ENCODE peak calls at places on chromosomes 11 and 22, in six cellular contexts. One of them, this sample, is unnamed.

GRCh38 chr11:33829430-33830141 is 55.3 kb upstream of the FBXO3 start:
- DNase-seq in uterus: peak; percentile 53
- DNase-seq in K562: peak; percentile 71
- DNase-seq in Peyer's patch: peak; percentile 72
- DNase-seq in adrenal gland: peak; percentile 68
- DNase-seq in heart left ventricle: no peak
- DNase-seq in this sample: no peak

GRCh38 chr11:45383229-45383628 is 97.1 kb upstream of the SYT13 start:
- DNase-seq in uterus: no peak
- DNase-seq in K562: no peak
- DNase-seq in Peyer's patch: no peak
- DNase-seq in adrenal gland: no peak
- DNase-seq in heart left ventricle: no peak
- DNase-seq in this sample: no peak

GRCh38 chr11:120224872-120225371 is 14.1 kb downstream of the OAF start:
- DNase-seq in uterus: no peak
- DNase-seq in K562: no peak
- DNase-seq in Peyer's patch: no peak
- DNase-seq in adrenal gland: no peak
- DNase-seq in heart left ventricle: peak; percentile 76
- DNase-seq in this sample: no peak

GRCh38 chr22:37999236-37999635 is 14.9 kb upstream of the SOX10 start:
- DNase-seq in uterus: no peak
- DNase-seq in K562: no peak
- DNase-seq in Peyer's patch: no peak
- DNase-seq in adrenal gland: no peak
- DNase-seq in heart left ventricle: no peak
- DNase-seq in this sample: no peak

GRCh38 chr11:68673291-68673930 is 10.9 kb upstream of the GAL start:
- DNase-seq in uterus: no peak
- DNase-seq in K562: no peak
- DNase-seq in Peyer's patch: no peak
- DNase-seq in adrenal gland: no peak
- DNase-seq in heart left ventricle: no peak
- DNase-seq in this sample: no peak

GRCh38 chr11:128455766-128456165 is 131.6 kb downstream of the ETS1 start:
- DNase-seq in uterus: no peak
- DNase-seq in K562: no peak
- DNase-seq in Peyer's patch: no peak
- DNase-seq in adrenal gland: no peak
- DNase-seq in heart left ventricle: no peak
- DNase-seq in this sample: no peak

GRCh38 chr22:44497218-44497903 is 672 bp downstream of the RTL6 start:
- DNase-seq in uterus: no peak
- DNase-seq in K562: peak; percentile 5
- DNase-seq in Peyer's patch: no peak
- DNase-seq in adrenal gland: peak; percentile 69
- DNase-seq in heart left ventricle: peak; percentile 64
- DNase-seq in this sample: peak; percentile 29

GRCh38 chr11:34449013-34449412 is 10.3 kb downstream of the CAT start:
- DNase-seq in uterus: no peak
- DNase-seq in K562: no peak
- DNase-seq in Peyer's patch: no peak
- DNase-seq in adrenal gland: no peak
- DNase-seq in heart left ventricle: no peak
- DNase-seq in this sample: no peak

GRCh38 chr11:44764583-44764982 is 37.8 kb downstream of the TSPAN18 start:
- DNase-seq in uterus: peak; percentile 10
- DNase-seq in K562: no peak
- DNase-seq in Peyer's patch: no peak
- DNase-seq in adrenal gland: no peak
- DNase-seq in heart left ventricle: no peak
- DNase-seq in this sample: no peak

GRCh38 chr11:86664930-86665329 is 7.5 kb downstream of the ME3 start:
- DNase-seq in uterus: no peak
- DNase-seq in K562: no peak
- DNase-seq in Peyer's patch: no peak
- DNase-seq in adrenal gland: no peak
- DNase-seq in heart left ventricle: no peak
- DNase-seq in this sample: no peak

GRCh38 chr22:29877620-29878019 is 5.4 kb upstream of the MTMR3 start:
- DNase-seq in uterus: no peak
- DNase-seq in K562: no peak
- DNase-seq in Peyer's patch: no peak
- DNase-seq in adrenal gland: no peak
- DNase-seq in heart left ventricle: no peak
- DNase-seq in this sample: no peak

GRCh38 chr11:33989461-33989860 is 62.1 kb upstream of the CAPRIN1 start:
- DNase-seq in uterus: no peak
- DNase-seq in K562: no peak
- DNase-seq in Peyer's patch: no peak
- DNase-seq in adrenal gland: no peak
- DNase-seq in heart left ventricle: no peak
- DNase-seq in this sample: no peak

GRCh38 chr11:78492973-78493372 is 75.4 kb upstream of the GAB2 start:
- DNase-seq in uterus: no peak
- DNase-seq in K562: no peak
- DNase-seq in Peyer's patch: no peak
- DNase-seq in adrenal gland: no peak
- DNase-seq in heart left ventricle: no peak
- DNase-seq in this sample: no peak

DNA sequence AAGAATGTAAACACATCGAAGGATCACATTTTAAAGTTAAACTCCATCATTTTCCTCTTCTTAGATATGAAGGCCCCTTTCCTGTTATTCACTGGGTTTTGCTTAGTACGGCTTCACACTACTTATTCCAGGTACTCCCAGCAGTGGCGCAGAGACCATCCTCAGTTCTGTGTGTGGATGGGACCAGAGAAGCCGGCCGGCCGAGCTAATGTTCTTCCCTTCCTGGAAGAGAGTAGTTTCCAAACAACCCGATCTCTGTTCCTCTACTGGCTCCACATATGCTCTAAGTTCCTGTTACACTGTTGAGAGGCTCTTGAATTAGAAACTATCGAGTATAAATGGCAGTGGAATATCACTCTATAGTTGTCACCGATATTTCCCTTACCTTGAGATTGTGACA is 684 bp upstream of the NFRKB start:
- DNase-seq in uterus: no peak
- DNase-seq in K562: peak; percentile 16
- DNase-seq in Peyer's patch: no peak
- DNase-seq in adrenal gland: peak; percentile 27
- DNase-seq in heart left ventricle: no peak
- DNase-seq in this sample: no peak
- H3K4me3 ChIP-seq in uterus: peak overlapping the region; percentile 46
- H3K4me3 ChIP-seq in K562: peak overlapping the region; percentile 89
- H3K4me3 ChIP-seq in Peyer's patch: peak overlapping the region; percentile 87
- H3K4me3 ChIP-seq in adrenal gland: peak overlapping the region; percentile 74
- H3K4me3 ChIP-seq in heart left ventricle: peak overlapping the region; percentile 88
- H3K4me3 ChIP-seq in this sample: peak overlapping the region; percentile 90

DNA sequence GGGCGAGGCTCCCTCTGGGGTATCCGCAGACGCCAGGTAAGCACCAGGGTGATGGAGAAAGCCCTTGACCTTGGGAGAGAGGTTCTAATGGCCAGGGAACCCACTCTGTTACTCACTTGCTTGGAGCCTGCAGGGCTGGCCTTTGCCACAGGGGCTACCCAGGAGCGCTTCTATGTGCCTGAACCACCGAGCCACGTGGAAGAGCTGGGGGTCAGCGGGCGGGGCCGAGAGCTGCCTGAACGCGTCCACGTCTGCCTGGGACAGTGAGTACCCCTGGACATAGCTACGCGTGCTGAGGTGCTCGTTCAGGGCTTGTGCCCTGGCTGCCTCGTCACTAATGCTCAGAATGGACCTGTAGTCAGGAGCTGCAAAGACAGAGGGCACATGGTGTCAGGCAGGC is 9.6 kb downstream of the CARS1 start:
- DNase-seq in uterus: no peak
- DNase-seq in K562: no peak
- DNase-seq in Peyer's patch: no peak
- DNase-seq in adrenal gland: no peak
- DNase-seq in heart left ventricle: no peak
- DNase-seq in this sample: no peak
- H3K4me1 ChIP-seq in uterus: peaks cover 10% of the 10 kb centered on the region
- H3K4me1 ChIP-seq in K562: peaks cover 38% of the 10 kb centered on the region
- H3K4me1 ChIP-seq in Peyer's patch: peaks cover 41% of the 10 kb centered on the region
- H3K4me1 ChIP-seq in adrenal gland: peaks cover 38% of the 10 kb centered on the region
- H3K4me1 ChIP-seq in heart left ventricle: peaks cover 37% of the 10 kb centered on the region
- H3K4me1 ChIP-seq in this sample: no peaks in the 10 kb centered on the region

DNA sequence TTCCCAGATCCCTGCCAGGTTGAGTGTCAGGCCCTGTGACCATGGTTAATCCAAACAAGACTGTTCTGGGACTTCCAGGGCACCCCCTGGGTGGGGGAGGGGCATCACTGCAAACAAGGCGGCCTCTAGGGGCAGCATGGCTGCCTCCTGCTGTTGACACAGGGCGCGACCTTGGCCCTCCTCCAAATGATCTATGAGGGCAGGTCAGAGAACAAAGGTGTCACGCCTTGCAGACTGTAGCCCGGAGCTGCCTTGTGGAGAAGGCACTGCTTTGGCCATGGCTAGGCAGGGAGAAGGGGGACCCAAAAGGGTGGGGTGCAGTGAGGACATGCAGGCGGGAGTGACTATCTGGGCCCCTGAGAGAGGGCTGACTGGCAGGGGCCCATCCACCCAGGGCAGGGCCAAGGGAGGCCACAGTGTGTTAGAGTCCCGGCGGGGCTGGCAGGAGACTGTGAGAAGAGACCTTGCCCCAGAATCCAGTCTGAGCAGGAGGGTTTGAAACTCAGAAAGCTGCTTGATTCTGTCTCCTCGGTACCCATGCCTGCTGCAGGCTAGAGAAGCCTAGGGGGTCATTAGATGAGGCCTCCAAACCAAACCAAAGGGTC is 35.6 kb downstream of the KCNC1 start:
- DNase-seq in uterus: no peak
- DNase-seq in K562: peak; percentile 60
- DNase-seq in Peyer's patch: peak; percentile 87
- DNase-seq in adrenal gland: peak; percentile 40
- DNase-seq in heart left ventricle: no peak
- DNase-seq in this sample: peak; percentile 89
- TF ChIP-seq CTCF in uterus: no peak
- TF ChIP-seq CTCF in K562: peak; percentile 67
- TF ChIP-seq CTCF in Peyer's patch: peak; percentile 20
- TF ChIP-seq CTCF in adrenal gland: no peak
- TF ChIP-seq CTCF in heart left ventricle: peak; percentile 3
- TF ChIP-seq CTCF in this sample: peak; percentile 18

GRCh38 chr11:96143016-96143670 is 199.9 kb downstream of the MAML2 start:
- DNase-seq in uterus: no peak
- DNase-seq in K562: no peak
- DNase-seq in Peyer's patch: no peak
- DNase-seq in adrenal gland: no peak
- DNase-seq in heart left ventricle: no peak
- DNase-seq in this sample: no peak
- H3K4me3 ChIP-seq in uterus: no peak overlapping the region
- H3K4me3 ChIP-seq in K562: no peak overlapping the region
- H3K4me3 ChIP-seq in Peyer's patch: no peak overlapping the region
- H3K4me3 ChIP-seq in adrenal gland: no peak overlapping the region
- H3K4me3 ChIP-seq in heart left ventricle: no peak overlapping the region
- H3K4me3 ChIP-seq in this sample: no peak overlapping the region

GRCh38 chr22:19847345-19847632 is 7.4 kb downstream of the GNB1L start:
- DNase-seq in uterus: no peak
- DNase-seq in K562: peak; percentile 38
- DNase-seq in Peyer's patch: no peak
- DNase-seq in adrenal gland: no peak
- DNase-seq in heart left ventricle: no peak
- DNase-seq in this sample: no peak
- H3K4me1 ChIP-seq in uterus: no peaks in the 10 kb centered on the region
- H3K4me1 ChIP-seq in K562: peaks cover 73% of the 10 kb centered on the region
- H3K4me1 ChIP-seq in Peyer's patch: peaks cover 10% of the 10 kb centered on the region
- H3K4me1 ChIP-seq in adrenal gland: peaks cover 12% of the 10 kb centered on the region
- H3K4me1 ChIP-seq in heart left ventricle: peaks cover 9% of the 10 kb centered on the region
- H3K4me1 ChIP-seq in this sample: no peaks in the 10 kb centered on the region

GRCh38 chr22:46933526-46933925 is 171.1 kb downstream of the TBC1D22A start:
- DNase-seq in uterus: no peak
- DNase-seq in K562: no peak
- DNase-seq in Peyer's patch: no peak
- DNase-seq in adrenal gland: no peak
- DNase-seq in heart left ventricle: no peak
- DNase-seq in this sample: no peak

GRCh38 chr22:46933040-46933439 is 170.6 kb downstream of the TBC1D22A start:
- DNase-seq in uterus: no peak
- DNase-seq in K562: no peak
- DNase-seq in Peyer's patch: no peak
- DNase-seq in adrenal gland: no peak
- DNase-seq in heart left ventricle: no peak
- DNase-seq in this sample: no peak

GRCh38 chr22:46931414-46931813 is 169.0 kb downstream of the TBC1D22A start:
- DNase-seq in uterus: no peak
- DNase-seq in K562: no peak
- DNase-seq in Peyer's patch: no peak
- DNase-seq in adrenal gland: no peak
- DNase-seq in heart left ventricle: no peak
- DNase-seq in this sample: no peak

GRCh38 chr22:46929689-46930225 is 167.3 kb downstream of the TBC1D22A start:
- DNase-seq in uterus: no peak
- DNase-seq in K562: no peak
- DNase-seq in Peyer's patch: peak; percentile 19
- DNase-seq in adrenal gland: no peak
- DNase-seq in heart left ventricle: no peak
- DNase-seq in this sample: no peak

GRCh38 chr22:46931881-46932280 is 169.4 kb downstream of the TBC1D22A start:
- DNase-seq in uterus: no peak
- DNase-seq in K562: no peak
- DNase-seq in Peyer's patch: no peak
- DNase-seq in adrenal gland: no peak
- DNase-seq in heart left ventricle: no peak
- DNase-seq in this sample: no peak
- TF ChIP-seq CTCF in uterus: no peak
- TF ChIP-seq CTCF in K562: no peak
- TF ChIP-seq CTCF in Peyer's patch: no peak
- TF ChIP-seq CTCF in adrenal gland: no peak
- TF ChIP-seq CTCF in heart left ventricle: no peak
- TF ChIP-seq CTCF in this sample: no peak

DNA sequence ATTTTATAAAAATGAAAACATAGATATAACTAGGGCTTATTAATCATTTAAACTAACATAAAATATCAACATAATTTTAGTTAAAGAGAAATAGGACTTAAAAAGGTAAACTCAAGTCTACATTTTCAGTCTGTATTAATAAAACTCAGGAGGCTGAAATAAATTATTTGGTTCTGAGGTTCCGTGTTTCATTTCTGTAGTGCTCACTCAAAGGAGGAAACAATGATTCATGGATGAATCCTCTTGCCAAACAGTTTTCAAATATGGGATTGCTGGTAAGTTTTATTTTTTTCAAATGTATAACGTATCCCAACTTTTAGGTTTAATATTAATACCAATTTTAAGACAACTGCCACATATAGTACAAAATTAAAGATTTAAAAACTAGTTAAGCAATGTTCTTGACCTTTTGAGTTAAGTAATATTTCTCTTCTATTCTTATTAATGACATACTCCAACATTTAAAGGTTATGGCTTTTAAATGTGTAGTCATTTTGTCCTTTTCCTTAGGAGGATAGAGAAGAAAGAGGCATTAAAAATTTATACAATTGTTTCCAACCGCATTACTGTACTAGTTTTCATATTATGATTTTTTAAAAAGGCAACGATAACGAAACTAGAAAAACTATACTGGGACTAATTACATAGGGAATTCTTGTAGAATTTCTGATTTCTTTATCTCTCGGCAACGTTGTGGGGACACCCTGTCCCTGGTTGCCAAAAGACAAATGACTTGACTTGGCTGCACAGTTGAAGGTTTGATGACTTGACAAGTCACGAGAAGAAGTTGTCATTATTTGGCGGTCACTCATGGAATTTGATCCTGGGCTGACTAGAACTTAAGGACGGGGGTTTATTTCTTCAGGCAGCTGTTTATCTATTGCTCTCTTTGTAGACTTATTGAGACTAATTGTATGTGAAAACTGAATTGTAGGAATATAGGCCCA is 69.2 kb upstream of the ADSL start:
- DNase-seq in uterus: no peak
- DNase-seq in K562: no peak
- DNase-seq in Peyer's patch: no peak
- DNase-seq in adrenal gland: no peak
- DNase-seq in heart left ventricle: no peak
- DNase-seq in this sample: no peak
- H3K4me3 ChIP-seq in uterus: peak overlapping the region; percentile 6
- H3K4me3 ChIP-seq in K562: no peak overlapping the region
- H3K4me3 ChIP-seq in Peyer's patch: no peak overlapping the region
- H3K4me3 ChIP-seq in adrenal gland: no peak overlapping the region
- H3K4me3 ChIP-seq in heart left ventricle: peak overlapping the region; percentile 33
- H3K4me3 ChIP-seq in this sample: no peak overlapping the region

This sample was measured in mucosa of descending colon.